ENCODE peak calls at places on chromosomes 5 and 9, in seven cellular contexts. One of them, this sample, is unnamed.

GRCh38 chr5:125186911-125187375 is 440.5 kb upstream of the ZNF608 start:
- DNase-seq in neural crest cell: no peak
- DNase-seq in upper lobe of left lung: no peak
- DNase-seq in OCI-LY7: no peak
- DNase-seq in non-pigmented ciliary epithelial cell: no peak
- DNase-seq in stimulated activated CD4-positive, alpha-beta T cell treated with anti-CD3 and anti-CD28 coated beads, Interleukin-2, amount 100 ng/mL, for 24 hours: no peak
- DNase-seq in NCI-H345: no peak
- DNase-seq in this sample: no peak

GRCh38 chr5:121315786-121316185 is 535.9 kb upstream of the FTMT start:
- DNase-seq in upper lobe of left lung: no peak
- DNase-seq in NCI-H345: no peak
- DNase-seq in neural crest cell: no peak
- DNase-seq in OCI-LY7: no peak
- DNase-seq in stimulated activated CD4-positive, alpha-beta T cell treated with anti-CD3 and anti-CD28 coated beads, Interleukin-2, amount 100 ng/mL, for 24 hours: no peak
- DNase-seq in non-pigmented ciliary epithelial cell: no peak
- DNase-seq in this sample: peak; percentile 8

GRCh38 chr5:53167836-53168235 is 58.3 kb upstream of the MOCS2 start:
- DNase-seq in stimulated activated CD4-positive, alpha-beta T cell treated with anti-CD3 and anti-CD28 coated beads, Interleukin-2, amount 100 ng/mL, for 24 hours: no peak
- DNase-seq in upper lobe of left lung: no peak
- DNase-seq in NCI-H345: no peak
- DNase-seq in OCI-LY7: no peak
- DNase-seq in neural crest cell: no peak
- DNase-seq in non-pigmented ciliary epithelial cell: no peak
- DNase-seq in this sample: no peak

GRCh38 chr5:107466233-107466769 is 204.4 kb downstream of the EFNA5 start:
- DNase-seq in upper lobe of left lung: no peak
- DNase-seq in neural crest cell: no peak
- DNase-seq in NCI-H345: no peak
- DNase-seq in OCI-LY7: no peak
- DNase-seq in stimulated activated CD4-positive, alpha-beta T cell treated with anti-CD3 and anti-CD28 coated beads, Interleukin-2, amount 100 ng/mL, for 24 hours: no peak
- DNase-seq in non-pigmented ciliary epithelial cell: peak; percentile 92
- DNase-seq in this sample: peak; percentile 100

GRCh38 chr5:131230406-131230805 is 33.4 kb upstream of the CDC42SE2 start:
- DNase-seq in neural crest cell: no peak
- DNase-seq in stimulated activated CD4-positive, alpha-beta T cell treated with anti-CD3 and anti-CD28 coated beads, Interleukin-2, amount 100 ng/mL, for 24 hours: no peak
- DNase-seq in OCI-LY7: no peak
- DNase-seq in NCI-H345: no peak
- DNase-seq in upper lobe of left lung: no peak
- DNase-seq in non-pigmented ciliary epithelial cell: no peak
- DNase-seq in this sample: no peak

GRCh38 chr9:86274821-86275643 is 7.3 kb downstream of the ISCA1 start:
- DNase-seq in non-pigmented ciliary epithelial cell: no peak
- DNase-seq in stimulated activated CD4-positive, alpha-beta T cell treated with anti-CD3 and anti-CD28 coated beads, Interleukin-2, amount 100 ng/mL, for 24 hours: no peak
- DNase-seq in upper lobe of left lung: no peak
- DNase-seq in neural crest cell: no peak
- DNase-seq in OCI-LY7: no peak
- DNase-seq in NCI-H345: no peak
- DNase-seq in this sample: no peak

GRCh38 chr9:14554866-14555265 is 138.4 kb downstream of the ZDHHC21 start:
- DNase-seq in neural crest cell: no peak
- DNase-seq in non-pigmented ciliary epithelial cell: no peak
- DNase-seq in stimulated activated CD4-positive, alpha-beta T cell treated with anti-CD3 and anti-CD28 coated beads, Interleukin-2, amount 100 ng/mL, for 24 hours: no peak
- DNase-seq in upper lobe of left lung: no peak
- DNase-seq in NCI-H345: no peak
- DNase-seq in OCI-LY7: no peak
- DNase-seq in this sample: no peak

GRCh38 chr9:16039103-16039987 is 486.5 kb downstream of the CCDC171 start:
- DNase-seq in neural crest cell: no peak
- DNase-seq in stimulated activated CD4-positive, alpha-beta T cell treated with anti-CD3 and anti-CD28 coated beads, Interleukin-2, amount 100 ng/mL, for 24 hours: no peak
- DNase-seq in OCI-LY7: peak; percentile 17
- DNase-seq in NCI-H345: no peak
- DNase-seq in upper lobe of left lung: no peak
- DNase-seq in non-pigmented ciliary epithelial cell: no peak
- DNase-seq in this sample: no peak

GRCh38 chr5:151288180-151288579 is 15.4 kb downstream of the SLC36A3 start:
- DNase-seq in neural crest cell: no peak
- DNase-seq in OCI-LY7: peak; percentile 44
- DNase-seq in non-pigmented ciliary epithelial cell: no peak
- DNase-seq in stimulated activated CD4-positive, alpha-beta T cell treated with anti-CD3 and anti-CD28 coated beads, Interleukin-2, amount 100 ng/mL, for 24 hours: no peak
- DNase-seq in upper lobe of left lung: no peak
- DNase-seq in NCI-H345: peak; percentile 71
- DNase-seq in this sample: no peak

GRCh38 chr9:33311953-33312352 is 21.6 kb downstream of the NFX1 start:
- DNase-seq in stimulated activated CD4-positive, alpha-beta T cell treated with anti-CD3 and anti-CD28 coated beads, Interleukin-2, amount 100 ng/mL, for 24 hours: no peak
- DNase-seq in non-pigmented ciliary epithelial cell: no peak
- DNase-seq in upper lobe of left lung: no peak
- DNase-seq in NCI-H345: no peak
- DNase-seq in OCI-LY7: no peak
- DNase-seq in neural crest cell: no peak
- DNase-seq in this sample: no peak

GRCh38 chr9:25677301-25678146 is 720 bp downstream of the TUSC1 start:
- DNase-seq in OCI-LY7: no peak
- DNase-seq in neural crest cell: no peak
- DNase-seq in upper lobe of left lung: peak; percentile 96
- DNase-seq in NCI-H345: no peak
- DNase-seq in stimulated activated CD4-positive, alpha-beta T cell treated with anti-CD3 and anti-CD28 coated beads, Interleukin-2, amount 100 ng/mL, for 24 hours: no peak
- DNase-seq in non-pigmented ciliary epithelial cell: peak; percentile 10
- DNase-seq in this sample: peak; percentile 57

GRCh38 chr9:121663591-121663990 is 12.2 kb downstream of the DAB2IP start:
- DNase-seq in upper lobe of left lung: no peak
- DNase-seq in non-pigmented ciliary epithelial cell: no peak
- DNase-seq in NCI-H345: no peak
- DNase-seq in stimulated activated CD4-positive, alpha-beta T cell treated with anti-CD3 and anti-CD28 coated beads, Interleukin-2, amount 100 ng/mL, for 24 hours: no peak
- DNase-seq in OCI-LY7: no peak
- DNase-seq in neural crest cell: no peak
- DNase-seq in this sample: no peak

GRCh38 chr5:80182802-80183645 is 72.8 kb downstream of the SERINC5 start:
- DNase-seq in non-pigmented ciliary epithelial cell: no peak
- DNase-seq in upper lobe of left lung: no peak
- DNase-seq in neural crest cell: no peak
- DNase-seq in NCI-H345: no peak
- DNase-seq in stimulated activated CD4-positive, alpha-beta T cell treated with anti-CD3 and anti-CD28 coated beads, Interleukin-2, amount 100 ng/mL, for 24 hours: no peak
- DNase-seq in OCI-LY7: peak; percentile 76
- DNase-seq in this sample: no peak

GRCh38 chr5:135447298-135447929 is at the start of gene DCANP1:
- DNase-seq in stimulated activated CD4-positive, alpha-beta T cell treated with anti-CD3 and anti-CD28 coated beads, Interleukin-2, amount 100 ng/mL, for 24 hours: no peak
- DNase-seq in neural crest cell: no peak
- DNase-seq in NCI-H345: peak; percentile 88
- DNase-seq in upper lobe of left lung: no peak
- DNase-seq in OCI-LY7: no peak
- DNase-seq in non-pigmented ciliary epithelial cell: no peak
- DNase-seq in this sample: no peak

GRCh38 chr5:91384671-91385430 is 1.7 kb upstream of the ARRDC3 start:
- DNase-seq in NCI-H345: peak; percentile 93
- DNase-seq in non-pigmented ciliary epithelial cell: peak; percentile 83
- DNase-seq in upper lobe of left lung: no peak
- DNase-seq in neural crest cell: no peak
- DNase-seq in stimulated activated CD4-positive, alpha-beta T cell treated with anti-CD3 and anti-CD28 coated beads, Interleukin-2, amount 100 ng/mL, for 24 hours: peak; percentile 30
- DNase-seq in OCI-LY7: peak; percentile 93
- DNase-seq in this sample: peak; percentile 64

GRCh38 chr5:96597441-96598020 is 64.6 kb upstream of the CAST start:
- DNase-seq in OCI-LY7: no peak
- DNase-seq in stimulated activated CD4-positive, alpha-beta T cell treated with anti-CD3 and anti-CD28 coated beads, Interleukin-2, amount 100 ng/mL, for 24 hours: no peak
- DNase-seq in non-pigmented ciliary epithelial cell: no peak
- DNase-seq in NCI-H345: no peak
- DNase-seq in neural crest cell: no peak
- DNase-seq in upper lobe of left lung: no peak
- DNase-seq in this sample: peak; percentile 60

GRCh38 chr5:72463499-72464052 is 43.6 kb downstream of the ZNF366 start:
- DNase-seq in NCI-H345: no peak
- DNase-seq in upper lobe of left lung: no peak
- DNase-seq in OCI-LY7: no peak
- DNase-seq in stimulated activated CD4-positive, alpha-beta T cell treated with anti-CD3 and anti-CD28 coated beads, Interleukin-2, amount 100 ng/mL, for 24 hours: no peak
- DNase-seq in non-pigmented ciliary epithelial cell: no peak
- DNase-seq in neural crest cell: no peak
- DNase-seq in this sample: no peak

GRCh38 chr5:3594514-3595101 is 1.0 kb upstream of the IRX1 start:
- DNase-seq in non-pigmented ciliary epithelial cell: no peak
- DNase-seq in upper lobe of left lung: peak; percentile 88
- DNase-seq in stimulated activated CD4-positive, alpha-beta T cell treated with anti-CD3 and anti-CD28 coated beads, Interleukin-2, amount 100 ng/mL, for 24 hours: no peak
- DNase-seq in neural crest cell: no peak
- DNase-seq in NCI-H345: peak; percentile 10
- DNase-seq in OCI-LY7: no peak
- DNase-seq in this sample: no peak

GRCh38 chr5:163506726-163507125 is 1.3 kb downstream of the MAT2B start:
- DNase-seq in non-pigmented ciliary epithelial cell: no peak
- DNase-seq in neural crest cell: no peak
- DNase-seq in stimulated activated CD4-positive, alpha-beta T cell treated with anti-CD3 and anti-CD28 coated beads, Interleukin-2, amount 100 ng/mL, for 24 hours: no peak
- DNase-seq in upper lobe of left lung: no peak
- DNase-seq in NCI-H345: no peak
- DNase-seq in OCI-LY7: no peak
- DNase-seq in this sample: no peak

GRCh38 chr5:9835121-9835770 is 205.1 kb upstream of the TAS2R1 start:
- DNase-seq in neural crest cell: no peak
- DNase-seq in non-pigmented ciliary epithelial cell: no peak
- DNase-seq in stimulated activated CD4-positive, alpha-beta T cell treated with anti-CD3 and anti-CD28 coated beads, Interleukin-2, amount 100 ng/mL, for 24 hours: no peak
- DNase-seq in NCI-H345: peak; percentile 18
- DNase-seq in upper lobe of left lung: no peak
- DNase-seq in OCI-LY7: no peak
- DNase-seq in this sample: no peak

GRCh38 chr5:124162782-124163532 is 583.5 kb downstream of the ZNF608 start:
- DNase-seq in neural crest cell: peak; percentile 17
- DNase-seq in OCI-LY7: peak; percentile 72
- DNase-seq in upper lobe of left lung: no peak
- DNase-seq in NCI-H345: peak; percentile 44
- DNase-seq in stimulated activated CD4-positive, alpha-beta T cell treated with anti-CD3 and anti-CD28 coated beads, Interleukin-2, amount 100 ng/mL, for 24 hours: no peak
- DNase-seq in non-pigmented ciliary epithelial cell: no peak
- DNase-seq in this sample: no peak

GRCh38 chr5:6705088-6705487 is 8.1 kb upstream of the TENT4A start:
- DNase-seq in non-pigmented ciliary epithelial cell: no peak
- DNase-seq in stimulated activated CD4-positive, alpha-beta T cell treated with anti-CD3 and anti-CD28 coated beads, Interleukin-2, amount 100 ng/mL, for 24 hours: no peak
- DNase-seq in OCI-LY7: no peak
- DNase-seq in upper lobe of left lung: no peak
- DNase-seq in neural crest cell: no peak
- DNase-seq in NCI-H345: no peak
- DNase-seq in this sample: no peak

GRCh38 chr5:57298985-57299491 is 125.2 kb downstream of the GPBP1 start:
- DNase-seq in neural crest cell: peak; percentile 45
- DNase-seq in stimulated activated CD4-positive, alpha-beta T cell treated with anti-CD3 and anti-CD28 coated beads, Interleukin-2, amount 100 ng/mL, for 24 hours: peak; percentile 41
- DNase-seq in NCI-H345: peak; percentile 70
- DNase-seq in OCI-LY7: peak; percentile 68
- DNase-seq in upper lobe of left lung: no peak
- DNase-seq in non-pigmented ciliary epithelial cell: peak; percentile 66
- DNase-seq in this sample: peak; percentile 53

GRCh38 chr5:35248843-35249780 is 18.8 kb upstream of the PRLR start:
- DNase-seq in OCI-LY7: no peak
- DNase-seq in neural crest cell: no peak
- DNase-seq in upper lobe of left lung: no peak
- DNase-seq in NCI-H345: no peak
- DNase-seq in non-pigmented ciliary epithelial cell: no peak
- DNase-seq in stimulated activated CD4-positive, alpha-beta T cell treated with anti-CD3 and anti-CD28 coated beads, Interleukin-2, amount 100 ng/mL, for 24 hours: no peak
- DNase-seq in this sample: no peak

GRCh38 chr5:1797109-1797800 is 2.4 kb downstream of the MRPL36 start:
- DNase-seq in stimulated activated CD4-positive, alpha-beta T cell treated with anti-CD3 and anti-CD28 coated beads, Interleukin-2, amount 100 ng/mL, for 24 hours: no peak
- DNase-seq in neural crest cell: no peak
- DNase-seq in NCI-H345: no peak
- DNase-seq in OCI-LY7: no peak
- DNase-seq in upper lobe of left lung: peak; percentile 61
- DNase-seq in non-pigmented ciliary epithelial cell: no peak
- DNase-seq in this sample: no peak

GRCh38 chr9:127578952-127579853 is 32.9 kb upstream of the STXBP1 start:
- DNase-seq in stimulated activated CD4-positive, alpha-beta T cell treated with anti-CD3 and anti-CD28 coated beads, Interleukin-2, amount 100 ng/mL, for 24 hours: peak; percentile 72
- DNase-seq in upper lobe of left lung: peak; percentile 90
- DNase-seq in OCI-LY7: no peak
- DNase-seq in NCI-H345: peak; percentile 93
- DNase-seq in neural crest cell: no peak
- DNase-seq in non-pigmented ciliary epithelial cell: peak; percentile 77
- DNase-seq in this sample: peak; percentile 98

This sample was measured in NCI-H226.